ENCODE peak calls at places on chromosomes 1 and 21, in five cellular contexts. D is AG10803; K is effector CD8-positive, alpha-beta T cell; Y is iris pigment epithelial cell; C is activated T-cell treated with anti-CD3 and anti-CD28 coated beads for 1 hour. P is an unnamed sample.

GRCh38 chr1:204127597-204128242 is 24.1 kb downstream of the ETNK2 start:
- DNase-seq in D (peak), K (no peak), Y (peak), C (no peak), P (peak)

GRCh38 chr1:20634065-20634593 is 871 bp downstream of the PINK1 start:
- DNase-seq in D (no peak), K (no peak), Y (peak), C (no peak), P (no peak)

GRCh38 chr1:2255420-2256369 is 27.6 kb downstream of the SKI start:
- DNase-seq in D (peak), K (peak), Y (peak), C (peak), P (no peak)

GRCh38 chr1:74392186-74392585 is 120.2 kb downstream of the LRRC53 start:
- DNase-seq in D (no peak), K (no peak), Y (no peak), C (no peak), P (no peak)

GRCh38 chr1:234987415-234988159 is 141.1 kb downstream of the TOMM20 start:
- DNase-seq in D (peak), K (no peak), Y (peak), C (no peak), P (peak)

GRCh38 chr1:241641748-241642592 is 1.8 kb upstream of the CHML start:
- DNase-seq in D (peak), K (no peak), Y (peak), C (no peak), P (no peak)

GRCh38 chr21:42833439-42833815 is 45.9 kb downstream of the WDR4 start:
- DNase-seq in D (no peak), K (no peak), Y (no peak), C (peak), P (peak)

GRCh38 chr1:17922833-17923232 is 167.7 kb downstream of the ACTL8 start:
- DNase-seq in D (peak), K (no peak), Y (peak), C (no peak), P (no peak)

GRCh38 chr1:248404024-248404423 is 1.2 kb downstream of the OR2T1 start:
- DNase-seq in D (peak), K (peak), Y (peak), C (no peak), P (no peak)

GRCh38 chr1:117258791-117259190 is 48.1 kb upstream of the VTCN1 start:
- DNase-seq in D (no peak), K (no peak), Y (no peak), C (no peak), P (no peak)

GRCh38 chr1:203289281-203289981 is 15.9 kb upstream of the BTG2 start:
- DNase-seq in D (no peak), K (peak), Y (no peak), C (peak), P (no peak)

GRCh38 chr1:21944261-21945074 is 7.4 kb upstream of the HSPG2 start:
- DNase-seq in D (no peak), K (no peak), Y (no peak), C (no peak), P (no peak)

GRCh38 chr1:150548632-150549495 is at the start of gene ADAMTSL4:
- DNase-seq in D (peak), K (no peak), Y (peak), C (no peak), P (peak)

GRCh38 chr1:36938807-36939206 is 95.5 kb downstream of the GRIK3 start:
- DNase-seq in D (no peak), K (no peak), Y (no peak), C (no peak), P (no peak)

GRCh38 chr1:116166655-116167054 is 55.5 kb downstream of the MAB21L3 start:
- DNase-seq in D (no peak), K (no peak), Y (no peak), C (no peak), P (no peak)

GRCh38 chr1:44417351-44418021 is 12.4 kb downstream of the RNF220 start:
- DNase-seq in D (peak), K (no peak), Y (no peak), C (no peak), P (no peak)

GRCh38 chr1:210438928-210439841 is 110.5 kb downstream of the HHAT start:
- DNase-seq in D (peak), K (no peak), Y (peak), C (no peak), P (no peak)

GRCh38 chr1:30412241-30413110 is 310.9 kb downstream of the MATN1 start:
- DNase-seq in D (no peak), K (no peak), Y (no peak), C (no peak), P (peak)

GRCh38 chr1:227942716-227943261 is 4.9 kb downstream of the WNT9A start:
- DNase-seq in D (no peak), K (no peak), Y (no peak), C (no peak), P (peak)

GRCh38 chr1:232149302-232150201 is 480.4 kb downstream of the SIPA1L2 start:
- DNase-seq in D (peak), K (no peak), Y (peak), C (no peak), P (no peak)

GRCh38 chr1:221993444-221993948 is 251.6 kb upstream of the DUSP10 start:
- DNase-seq in D (no peak), K (no peak), Y (no peak), C (no peak), P (no peak)

GRCh38 chr21:16571594-16571993 is 841.8 kb downstream of the USP25 start:
- DNase-seq in D (peak), K (no peak), Y (peak), C (no peak), P (no peak)

GRCh38 chr1:164587617-164588367 is 28.8 kb downstream of the PBX1 start:
- DNase-seq in D (no peak), K (no peak), Y (no peak), C (no peak), P (no peak)

GRCh38 chr1:205001101-205001620 is 41.9 kb upstream of the CNTN2 start:
- DNase-seq in D (no peak), K (no peak), Y (no peak), C (no peak), P (no peak)

GRCh38 chr1:31765516-31765915 is 1.4 kb upstream of the ADGRB2 start:
- DNase-seq in D (no peak), K (no peak), Y (no peak), C (no peak), P (no peak)

GRCh38 chr1:226408285-226409184 is 642 bp upstream of the PARP1 start:
- DNase-seq in D (no peak), K (no peak), Y (no peak), C (no peak), P (no peak)

GRCh38 chr1:33365560-33365997 is 44.7 kb upstream of the A3GALT2 start:
- DNase-seq in D (peak), K (no peak), Y (peak), C (no peak), P (no peak)